ENCODE peak calls at places on chromosomes 12 and 14, in four cellular contexts. B, E, Q and U are unnamed samples.

GRCh38 chr12:52739963-52740362 is 36.6 kb upstream of the KRT77 start:
- DNase-seq in B (no peak), E (no peak), Q (no peak), U (no peak)

GRCh38 chr12:25491396-25491948 is 61.6 kb downstream of the LMNTD1 start:
- DNase-seq in B (no peak), E (no peak), Q (no peak), U (no peak)

GRCh38 chr12:93376436-93377251 is 1.1 kb upstream of the NUDT4 start:
- DNase-seq in B (no peak), E (no peak), Q (peak; percentile 71), U (peak; percentile 38)

GRCh38 chr14:100155049-100155621 is 4.3 kb downstream of the DEGS2 start:
- DNase-seq in B (peak; percentile 67), E (no peak), Q (peak; percentile 46), U (peak; percentile 73)

GRCh38 chr14:52876311-52876710 is 74.5 kb downstream of the FERMT2 start:
- DNase-seq in B (no peak), E (no peak), Q (no peak), U (no peak)

GRCh38 chr12:25352078-25352918 is 101.6 kb upstream of the KRAS start:
- DNase-seq in B (no peak), E (peak; percentile 24), Q (no peak), U (no peak)

GRCh38 chr14:74917646-74918081 is 5.4 kb downstream of the RPS6KL1 start:
- DNase-seq in B (no peak), E (no peak), Q (no peak), U (no peak)

GRCh38 chr12:124549629-124550028 is 17.8 kb downstream of the NCOR2 start:
- DNase-seq in B (no peak), E (no peak), Q (no peak), U (no peak)

GRCh38 chr12:64824500-64825142 is at the start of gene TBC1D30:
- DNase-seq in B (peak; percentile 18), E (no peak), Q (no peak), U (peak; percentile 64)

GRCh38 chr14:101135796-101136742 is 232.5 kb upstream of the RTL1 start:
- DNase-seq in B (no peak), E (no peak), Q (no peak), U (peak; percentile 2)

GRCh38 chr14:93954900-93955891 is 21.2 kb downstream of the ASB2 start:
- DNase-seq in B (no peak), E (no peak), Q (no peak), U (no peak)

GRCh38 chr12:50778663-50779590 is 15.0 kb downstream of the ATF1 start:
- DNase-seq in B (no peak), E (no peak), Q (peak; percentile 12), U (no peak)

GRCh38 chr14:104385189-104386135 is 194.1 kb upstream of the C14orf180 start:
- DNase-seq in B (no peak), E (no peak), Q (no peak), U (no peak)

GRCh38 chr12:64627781-64628180 is 17.5 kb downstream of the RASSF3 start:
- DNase-seq in B (no peak), E (no peak), Q (no peak), U (no peak)

GRCh38 chr12:65740873-65741600 is 83.2 kb upstream of the HMGA2 start:
- DNase-seq in B (peak; percentile 83), E (no peak), Q (peak; percentile 69), U (peak; percentile 92)

GRCh38 chr12:53867216-53868012 is 71.2 kb upstream of the HOXC13 start:
- DNase-seq in B (peak; percentile 27), E (no peak), Q (peak; percentile 14), U (peak; percentile 31)

GRCh38 chr14:103068351-103069073 is 11.2 kb upstream of the CDC42BPB start:
- DNase-seq in B (no peak), E (no peak), Q (no peak), U (no peak)

GRCh38 chr14:106883218-106883692 is 1356.9 kb downstream of the TMEM121 start:
- DNase-seq in B (peak; percentile 31), E (no peak), Q (peak; percentile 39), U (no peak)

GRCh38 chr12:79119796-79120195 is 255.2 kb downstream of the SYT1 start:
- DNase-seq in B (no peak), E (no peak), Q (no peak), U (peak; percentile 9)

GRCh38 chr12:77746108-77746507 is 84.6 kb upstream of the NAV3 start:
- DNase-seq in B (no peak), E (peak; percentile 83), Q (no peak), U (no peak)

GRCh38 chr14:72443991-72444431 is 449.9 kb downstream of the DPF3 start:
- DNase-seq in B (no peak), E (peak; percentile 28), Q (no peak), U (no peak)

GRCh38 chr14:60222820-60223219 is 26.2 kb upstream of the PPM1A start:
- DNase-seq in B (no peak), E (no peak), Q (no peak), U (no peak)

GRCh38 chr14:105498430-105499255 is 7.6 kb downstream of the TEDC1 start:
- DNase-seq in B (no peak), E (no peak), Q (no peak), U (no peak)

GRCh38 chr12:52836042-52836466 is 1.9 kb upstream of the KRT79 start:
- DNase-seq in B (peak; percentile 50), E (no peak), Q (no peak), U (no peak)

GRCh38 chr12:69915964-69916363 is 90.9 kb downstream of the MYRFL start:
- DNase-seq in B (no peak), E (no peak), Q (no peak), U (no peak)

GRCh38 chr14:28656704-28657255 is 109.8 kb upstream of the FOXG1 start:
- DNase-seq in B (no peak), E (no peak), Q (no peak), U (no peak)

GRCh38 chr12:64780531-64781373 is 21.5 kb upstream of the GNS start:
- DNase-seq in B (peak; percentile 32), E (no peak), Q (no peak), U (peak; percentile 50)

GRCh38 chr12:9235519-9235918 is 27.3 kb upstream of the PZP start:
- DNase-seq in B (no peak), E (no peak), Q (no peak), U (no peak)

GRCh38 chr12:56629459-56630179 is 507 bp downstream of the BAZ2A start:
- DNase-seq in B (peak; percentile 64), E (no peak), Q (no peak), U (no peak)

GRCh38 chr14:100611811-100612480 is 24.7 kb upstream of the BEGAIN start:
- DNase-seq in B (no peak), E (no peak), Q (no peak), U (no peak)

GRCh38 chr12:6370994-6371754 is 4.2 kb downstream of the SCNN1A start:
- DNase-seq in B (peak; percentile 69), E (peak; percentile 34), Q (peak; percentile 97), U (peak; percentile 48)

GRCh38 chr12:11798856-11799530 is 149.5 kb downstream of the ETV6 start:
- DNase-seq in B (peak; percentile 19), E (no peak), Q (peak; percentile 29), U (no peak)
- TF ChIP-seq FOXM1 in B (peak; percentile 58), E (no peak), Q (no peak), U (no peak)

DNA sequence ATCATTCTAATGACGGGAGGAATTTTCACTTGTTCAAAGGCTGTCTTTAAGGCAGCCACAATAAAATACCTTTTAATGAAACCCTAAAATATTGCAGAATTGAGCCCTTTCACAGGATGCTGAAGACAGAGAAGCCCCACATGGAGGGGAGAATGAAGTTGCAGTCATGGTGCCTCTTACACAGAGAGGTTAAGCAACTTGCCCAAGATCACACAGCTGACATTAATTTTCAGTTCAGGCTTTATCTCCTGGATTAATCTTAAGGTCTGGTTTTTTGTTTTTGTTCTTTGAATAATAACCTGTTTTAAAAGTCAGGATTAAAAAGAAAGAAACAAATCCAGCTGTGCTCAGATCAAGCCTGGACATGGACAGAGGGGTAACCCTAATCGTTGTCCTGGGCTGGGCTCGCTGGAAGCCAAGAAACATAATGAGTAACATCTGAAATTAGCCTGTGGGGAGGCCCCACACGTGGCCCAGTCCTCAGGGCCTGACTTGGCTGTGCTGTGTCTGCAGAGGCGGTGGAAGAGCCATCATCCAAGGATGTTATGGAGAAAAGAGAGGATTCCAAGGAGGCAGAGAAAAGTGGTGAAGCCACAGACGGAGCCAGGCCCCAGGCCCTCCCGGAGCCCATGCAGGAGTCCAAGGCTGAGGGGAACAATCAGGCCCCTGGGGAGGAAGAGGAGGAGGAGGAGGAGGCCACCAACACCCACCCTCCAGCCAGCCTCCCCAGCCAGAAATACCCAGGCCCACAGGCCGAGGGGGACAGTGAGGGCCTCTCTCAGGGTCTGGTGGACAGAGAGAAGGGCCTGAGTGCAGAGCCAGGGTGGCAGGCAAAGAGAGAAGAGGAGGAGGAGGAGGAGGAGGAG is 8.0 kb downstream of the CHGA start:
- DNase-seq in B (no peak), E (no peak), Q (no peak), U (no peak)
- TF ChIP-seq BHLHE40 in B (no peak), E (no peak), Q (no peak), U (no peak)

DNA sequence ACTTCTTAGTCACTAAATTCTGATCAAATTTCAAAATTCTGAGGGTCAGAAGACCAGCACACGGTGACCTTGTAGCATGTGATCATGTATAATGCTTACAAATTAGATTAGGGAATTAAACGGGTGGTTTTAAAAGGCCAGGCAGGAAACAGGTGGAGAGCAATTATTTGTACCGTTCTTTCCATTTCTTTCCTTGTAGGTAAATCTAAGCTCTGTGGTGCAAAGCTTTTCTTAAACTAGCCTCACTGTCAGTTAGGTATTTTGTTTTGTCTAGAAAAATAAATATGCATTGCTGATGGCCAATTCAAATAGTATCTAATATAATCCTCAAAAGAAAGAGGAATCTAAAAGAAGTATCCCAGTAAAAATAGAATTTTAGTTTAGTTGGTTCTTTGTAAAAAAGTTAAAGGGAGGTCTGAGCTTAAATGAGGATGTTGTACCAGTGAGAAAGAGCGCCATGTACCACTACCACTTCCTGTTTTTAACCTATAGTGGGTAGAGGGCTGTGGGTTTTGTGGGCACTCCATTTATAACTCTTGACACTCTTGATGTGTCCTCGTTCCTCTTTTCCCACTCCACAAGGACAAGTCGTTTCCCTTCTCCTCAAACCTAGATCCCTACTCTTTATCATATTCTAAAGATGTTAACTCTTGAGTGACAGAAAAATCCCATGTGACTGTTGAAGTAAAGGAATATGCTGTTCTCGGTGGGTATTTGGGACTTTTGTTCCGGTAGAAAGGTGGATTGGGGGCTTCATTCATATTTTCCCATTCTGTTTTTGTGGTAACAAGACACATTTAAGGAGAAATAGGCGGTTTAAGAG is 50.9 kb downstream of the SLC38A1 start:
- DNase-seq in B (no peak), E (peak; percentile 90), Q (no peak), U (no peak)
- TF ChIP-seq FOXM1 in B (no peak), E (peak; percentile 92), Q (no peak), U (no peak)

GRCh38 chr12:107138990-107139389 is 45.6 kb upstream of the CRY1 start:
- DNase-seq in B (no peak), E (no peak), Q (no peak), U (no peak)

GRCh38 chr12:107134558-107134957 is 41.2 kb upstream of the CRY1 start:
- DNase-seq in B (peak; percentile 75), E (no peak), Q (peak; percentile 73), U (peak; percentile 63)

GRCh38 chr12:107131832-107132616 is 38.7 kb upstream of the CRY1 start:
- DNase-seq in B (peak; percentile 44), E (no peak), Q (peak; percentile 49), U (peak; percentile 67)

GRCh38 chr12:107133462-107133861 is 40.1 kb upstream of the CRY1 start:
- DNase-seq in B (no peak), E (no peak), Q (no peak), U (no peak)

DNA sequence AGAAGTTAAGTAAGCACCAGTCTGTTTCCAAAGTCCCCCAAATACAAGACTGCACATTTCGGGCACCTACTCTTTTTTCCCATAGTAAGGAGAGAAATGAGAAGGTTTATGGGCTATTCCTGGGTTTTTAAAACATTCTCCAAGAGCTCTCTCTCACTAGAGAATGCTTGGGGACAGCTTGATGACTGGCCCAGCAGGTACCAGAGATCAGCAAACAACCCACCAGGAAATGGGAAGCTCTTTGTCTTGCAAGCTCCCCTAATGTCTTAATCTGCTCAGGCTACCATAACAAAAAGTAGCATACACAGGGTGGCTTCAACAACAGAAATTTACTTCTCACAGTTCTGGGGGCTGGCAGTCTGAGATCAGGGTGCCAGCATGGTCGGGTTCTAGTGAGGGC is 41.8 kb upstream of the CRY1 start:
- DNase-seq in B (no peak), E (no peak), Q (no peak), U (no peak)
- TF ChIP-seq BHLHE40 in B (no peak), E (no peak), Q (no peak), U (no peak)